ENCODE peak calls at places on chromosomes 1 and 21, in six cellular contexts. J is testis, V is heart left ventricle, B is PC-9, L is PC-3, N is esophagus muscularis mucosa. Z is an unnamed sample.

GRCh38 chr1:161074676-161075368 is 5.1 kb upstream of the ARHGAP30 start:
- DNase-seq in J (no peak), V (no peak), B (peak; percentile 75), L (no peak), N (no peak), Z (no peak)

GRCh38 chr1:38840281-38840680 is 19.3 kb downstream of the RRAGC start:
- DNase-seq in J (no peak), V (no peak), B (no peak), L (no peak), N (no peak), Z (no peak)

GRCh38 chr1:186325239-186325638 is 49.8 kb downstream of the TPR start:
- DNase-seq in J (no peak), V (no peak), B (no peak), L (peak; percentile 16), N (no peak), Z (no peak)

GRCh38 chr1:81158592-81158991 is 642.1 kb upstream of the ADGRL2 start:
- DNase-seq in J (no peak), V (no peak), B (no peak), L (no peak), N (no peak), Z (no peak)

GRCh38 chr21:44658511-44658910 is 779 bp downstream of the KRTAP12-3 start:
- DNase-seq in J (no peak), V (no peak), B (no peak), L (no peak), N (no peak), Z (no peak)

GRCh38 chr1:78145105-78145580 is 99.4 kb downstream of the GIPC2 start:
- DNase-seq in J (peak; percentile 62), V (peak; percentile 38), B (peak; percentile 35), L (peak; percentile 85), N (no peak), Z (no peak)

GRCh38 chr21:17829472-17829871 is 10.3 kb upstream of the C21orf91 start:
- DNase-seq in J (no peak), V (no peak), B (no peak), L (no peak), N (no peak), Z (no peak)

GRCh38 chr1:2556277-2557145 is at the start of gene TNFRSF14:
- DNase-seq in J (peak; percentile 50), V (peak; percentile 61), B (peak; percentile 45), L (peak; percentile 51), N (no peak), Z (peak; percentile 65)

GRCh38 chr1:163186910-163187309 is 15.8 kb downstream of the RGS5 start:
- DNase-seq in J (no peak), V (no peak), B (no peak), L (no peak), N (no peak), Z (no peak)

GRCh38 chr1:109186704-109187071 is 27.0 kb upstream of the SARS1 start:
- DNase-seq in J (peak; percentile 75), V (peak; percentile 24), B (no peak), L (no peak), N (no peak), Z (no peak)

GRCh38 chr1:9239622-9240401 is 5.2 kb downstream of the H6PD start:
- DNase-seq in J (peak; percentile 62), V (peak; percentile 76), B (no peak), L (no peak), N (peak; percentile 94), Z (no peak)

GRCh38 chr1:147760481-147761260 is at the start of gene GJA5:
- DNase-seq in J (no peak), V (no peak), B (peak; percentile 44), L (peak; percentile 25), N (no peak), Z (no peak)

GRCh38 chr1:243396876-243397275 is 141.0 kb downstream of the SDCCAG8 start:
- DNase-seq in J (no peak), V (no peak), B (no peak), L (no peak), N (no peak), Z (no peak)

GRCh38 chr1:2416403-2416802 is 4.0 kb upstream of the PEX10 start:
- DNase-seq in J (no peak), V (no peak), B (peak; percentile 66), L (peak; percentile 70), N (no peak), Z (no peak)

GRCh38 chr1:213623103-213623581 is 364.6 kb upstream of the PROX1 start:
- DNase-seq in J (no peak), V (no peak), B (no peak), L (no peak), N (no peak), Z (no peak)

GRCh38 chr1:24385160-24385939 is 28.2 kb downstream of the STPG1 start:
- DNase-seq in J (no peak), V (no peak), B (no peak), L (peak; percentile 45), N (peak; percentile 29), Z (peak; percentile 49)

GRCh38 chr1:25826571-25826970 is 6.8 kb downstream of the MTFR1L start:
- DNase-seq in J (no peak), V (no peak), B (no peak), L (no peak), N (no peak), Z (no peak)

GRCh38 chr1:28965271-28965870 is 51.0 kb downstream of the EPB41 start:
- DNase-seq in J (no peak), V (no peak), B (no peak), L (no peak), N (no peak), Z (no peak)

GRCh38 chr1:81800741-81801031 is at the start of gene ADGRL2:
- DNase-seq in J (peak; percentile 53), V (peak; percentile 60), B (no peak), L (no peak), N (no peak), Z (no peak)

GRCh38 chr1:40740039-40740991 is 43.3 kb upstream of the KCNQ4 start:
- DNase-seq in J (peak; percentile 44), V (no peak), B (no peak), L (no peak), N (no peak), Z (no peak)

GRCh38 chr1:40740992-40741736 is 42.4 kb upstream of the KCNQ4 start:
- DNase-seq in J (no peak), V (no peak), B (no peak), L (no peak), N (no peak), Z (no peak)

GRCh38 chr1:40739455-40740008 is 44.1 kb upstream of the KCNQ4 start:
- DNase-seq in J (no peak), V (no peak), B (no peak), L (no peak), N (no peak), Z (no peak)

GRCh38 chr1:40736085-40736531 is 44.6 kb downstream of the NFYC start:
- DNase-seq in J (peak; percentile 52), V (no peak), B (no peak), L (no peak), N (no peak), Z (no peak)

DNA sequence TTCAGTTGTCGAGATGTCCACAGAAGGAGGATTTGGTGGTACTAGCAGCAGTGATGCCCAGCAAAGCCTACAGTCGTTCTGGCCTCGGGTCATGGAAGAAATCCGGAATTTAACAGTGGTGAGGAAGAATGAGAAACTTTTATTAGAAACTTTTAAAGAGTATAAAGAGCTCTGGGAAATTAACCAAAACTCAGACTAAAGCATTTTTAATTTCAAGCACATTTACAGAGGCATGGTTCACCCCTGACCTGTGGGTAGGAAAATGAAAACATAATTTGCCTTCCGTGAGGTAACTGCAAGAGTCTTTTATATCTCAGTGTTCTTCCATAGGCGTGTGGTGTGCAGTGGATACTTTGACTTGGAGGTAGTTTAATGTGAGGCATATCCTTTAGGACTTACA is 44.8 kb upstream of the KCNQ4 start:
- DNase-seq in J (no peak), V (no peak), B (no peak), L (no peak), N (no peak), Z (no peak)
- H3K4me1 ChIP-seq in J (peaks cover 6% of the 10 kb centered on the region), V (peaks cover 54% of the 10 kb centered on the region), B (no peaks in the 10 kb centered on the region), L (no peaks in the 10 kb centered on the region), N (peaks cover 90% of the 10 kb centered on the region), Z (peaks cover 58% of the 10 kb centered on the region)

GRCh38 chr21:41933259-41934079 is 20.3 kb downstream of the C2CD2 start:
- DNase-seq in J (no peak), V (no peak), B (peak; percentile 13), L (peak; percentile 85), N (no peak), Z (no peak)
- TF ChIP-seq CTCF in J (no peak), V (peak; percentile 32), B (no peak), L (peak; percentile 70), N (no peak), Z (no peak)

GRCh38 chr1:54289061-54289938 is 89.3 kb downstream of the MRPL37 start:
- DNase-seq in J (no peak), V (no peak), B (no peak), L (no peak), N (no peak), Z (no peak)

GRCh38 chr1:54292015-54292739 is 92.2 kb downstream of the MRPL37 start:
- DNase-seq in J (no peak), V (no peak), B (no peak), L (no peak), N (no peak), Z (no peak)

GRCh38 chr1:54291276-54292014 is 91.5 kb downstream of the MRPL37 start:
- DNase-seq in J (no peak), V (no peak), B (no peak), L (no peak), N (no peak), Z (no peak)

GRCh38 chr1:54289939-54290233 is 89.9 kb downstream of the MRPL37 start:
- DNase-seq in J (no peak), V (no peak), B (no peak), L (no peak), N (no peak), Z (no peak)

GRCh38 chr1:54290443-54291184 is 90.6 kb downstream of the MRPL37 start:
- DNase-seq in J (no peak), V (no peak), B (no peak), L (no peak), N (no peak), Z (no peak)
- H3K27ac ChIP-seq in J (no peak overlapping the region), V (no peak overlapping the region), B (no peak overlapping the region), L (no peak overlapping the region), N (peak overlapping the region; percentile 87), Z (peak overlapping the region; percentile 35)

GRCh38 chr1:220062629-220063028 is 16.3 kb upstream of the EPRS1 start:
- DNase-seq in J (no peak), V (no peak), B (no peak), L (no peak), N (no peak), Z (no peak)

DNA sequence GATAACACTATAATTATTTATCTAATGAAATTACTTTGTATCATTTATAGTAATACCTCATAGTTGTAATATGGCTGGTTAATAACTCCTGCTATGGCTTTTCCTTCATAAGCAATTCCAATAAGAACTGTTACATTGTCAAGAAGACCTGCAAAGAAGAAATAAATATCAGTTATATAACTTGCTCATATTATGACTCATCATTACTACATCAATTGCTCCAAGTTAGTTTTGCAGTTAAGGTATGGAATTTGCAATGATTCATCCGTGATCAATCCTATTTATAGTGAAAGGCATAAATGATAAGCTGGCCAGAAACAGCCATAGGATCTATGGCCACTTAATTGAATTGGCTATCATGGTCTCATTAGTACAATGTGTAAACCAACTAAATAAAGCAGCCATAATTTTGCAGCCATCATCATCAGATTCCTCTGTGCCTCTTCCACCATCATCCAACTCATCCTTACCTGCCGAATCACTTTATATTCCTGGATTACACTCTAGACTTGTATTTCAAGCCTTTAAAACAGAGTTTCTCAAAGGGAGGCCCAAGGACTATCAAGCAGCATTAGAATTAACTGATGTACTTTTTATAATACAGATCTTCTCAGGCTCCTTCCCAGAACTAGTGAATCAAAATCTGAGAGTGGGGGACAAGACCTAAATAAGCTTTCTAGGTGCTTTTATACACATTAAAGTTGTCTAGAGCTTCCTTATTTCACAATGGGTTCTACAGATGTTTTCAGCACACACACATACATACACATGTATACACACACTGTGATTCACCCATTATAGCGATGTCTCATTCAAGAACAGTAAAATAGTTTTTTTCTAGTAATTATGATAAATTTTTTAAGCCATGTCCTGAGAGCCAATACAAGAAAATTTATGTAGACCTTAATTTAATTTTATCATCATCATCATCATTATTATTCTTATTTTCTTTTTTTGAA is 21.2 kb upstream of the EPRS1 start:
- DNase-seq in J (no peak), V (no peak), B (no peak), L (peak; percentile 96), N (no peak), Z (no peak)
- H3K4me1 ChIP-seq in J (no peaks in the 10 kb centered on the region), V (no peaks in the 10 kb centered on the region), B (peaks cover 8% of the 10 kb centered on the region), L (peaks cover 15% of the 10 kb centered on the region), N (no peaks in the 10 kb centered on the region), Z (no peaks in the 10 kb centered on the region)

Z was measured in right atrium auricular region.